ENCODE peak calls at places on chromosomes 5 and 9, in four cellular contexts. L is NCI-H1092 treated with DMSO at 0.1 percent for 48 hours, P is T-helper 2 cell, M is AG04450. K is an unnamed sample.

GRCh38 chr9:133239533-133240090 is 30.6 kb upstream of the OBP2B start:
- DNase-seq in M (no peak), P (no peak), L (no peak), K (no peak)

GRCh38 chr9:107090218-107090617 is 192.9 kb upstream of the RAD23B start:
- DNase-seq in M (no peak), L (no peak), P (no peak), K (no peak)

GRCh38 chr5:124954784-124955183 is 208.3 kb upstream of the ZNF608 start:
- DNase-seq in M (no peak), L (no peak), P (no peak), K (no peak)

GRCh38 chr5:132853323-132853722 is 12.9 kb downstream of the GDF9 start:
- DNase-seq in L (no peak), P (no peak), M (no peak), K (no peak)

GRCh38 chr5:145110826-145111225 is 724.3 kb downstream of the PRELID2 start:
- DNase-seq in M (no peak), P (no peak), L (no peak), K (no peak)

GRCh38 chr9:7237473-7238243 is 479.9 kb downstream of the KDM4C start:
- DNase-seq in P (no peak), M (no peak), L (peak; percentile 36), K (no peak)

GRCh38 chr5:21152611-21153010 is 1164.6 kb upstream of the CDH18 start:
- DNase-seq in M (no peak), P (no peak), L (no peak), K (no peak)

GRCh38 chr5:111280282-111280901 is 56.2 kb downstream of the CAMK4 start:
- DNase-seq in M (no peak), P (no peak), L (peak; percentile 14), K (no peak)

GRCh38 chr5:58363444-58363843 is 96.4 kb downstream of the PLK2 start:
- DNase-seq in L (no peak), M (no peak), P (no peak), K (no peak)

GRCh38 chr5:14593326-14594036 is 11.9 kb downstream of the OTULINL start:
- DNase-seq in P (peak; percentile 43), M (no peak), L (no peak), K (no peak)